ENCODE peak calls at places on chromosomes 6 and 20, in four cellular contexts. B is left lung; C is HL-60; Q is naive thymus-derived CD4-positive, alpha-beta T cell. U is an unnamed sample. For H3K27me3, the result is how much of the 10 kb centered on the place peaks cover.

GRCh38 chr20:18224968-18225568 is 63.3 kb upstream of the ZNF133 start:
- DNase-seq in B (no peak), C (no peak), Q (no peak), U (no peak)

GRCh38 chr6:16676978-16677377 is 84.3 kb downstream of the ATXN1 start:
- DNase-seq in B (no peak), C (no peak), Q (no peak), U (no peak)

GRCh38 chr20:14715400-14715799 is 378.0 kb upstream of the FLRT3 start:
- DNase-seq in B (no peak), C (no peak), Q (no peak), U (no peak)

GRCh38 chr6:65852369-65852852 is 145.4 kb upstream of the EYS start:
- DNase-seq in B (no peak), C (no peak), Q (no peak), U (no peak)

GRCh38 chr6:54232703-54233102 is 75.5 kb upstream of the TINAG start:
- DNase-seq in B (no peak), C (no peak), Q (no peak), U (no peak)

GRCh38 chr6:125747589-125748533 is 1.6 kb upstream of the HEY2 start:
- DNase-seq in B (peak), C (no peak), Q (peak), U (no peak)

GRCh38 chr6:157994126-157994795 is 12.6 kb downstream of the SYNJ2 start:
- DNase-seq in B (no peak), C (no peak), Q (no peak), U (no peak)

GRCh38 chr6:132357120-132357519 is 44.2 kb downstream of the MOXD1 start:
- DNase-seq in B (no peak), C (no peak), Q (no peak), U (no peak)

GRCh38 chr6:12605888-12606345 is 110.7 kb upstream of the PHACTR1 start:
- DNase-seq in B (no peak), C (no peak), Q (no peak), U (peak)

GRCh38 chr20:23586735-23587525 is 18.6 kb upstream of the CST9L start:
- DNase-seq in B (no peak), C (no peak), Q (no peak), U (no peak)

GRCh38 chr6:20915150-20915549 is 380.9 kb downstream of the CDKAL1 start:
- DNase-seq in B (no peak), C (no peak), Q (no peak), U (no peak)

GRCh38 chr6:45619211-45619760 is 241.6 kb upstream of the SUPT3H start:
- DNase-seq in B (no peak), C (no peak), Q (no peak), U (no peak)

GRCh38 chr6:166852484-166852975 is 103.8 kb downstream of the RNASET2 start:
- DNase-seq in B (no peak), C (no peak), Q (no peak), U (no peak)

GRCh38 chr6:136411453-136412354 is 122.1 kb upstream of the BCLAF1 start:
- DNase-seq in B (no peak), C (no peak), Q (no peak), U (no peak)

GRCh38 chr6:90186637-90187361 is 109.8 kb downstream of the BACH2 start:
- DNase-seq in B (no peak), C (no peak), Q (no peak), U (peak)

GRCh38 chr20:17957505-17958325 is 10.9 kb downstream of the SNX5 start:
- DNase-seq in B (no peak), C (no peak), Q (no peak), U (no peak)

GRCh38 chr6:56772737-56773184 is 130.1 kb upstream of the DST start:
- DNase-seq in B (no peak), C (no peak), Q (no peak), U (no peak)

GRCh38 chr6:135162678-135163439 is 18.2 kb upstream of the MYB start:
- DNase-seq in B (peak), C (no peak), Q (no peak), U (peak)

GRCh38 chr6:37099442-37099841 is 70.5 kb upstream of the PIM1 start:
- DNase-seq in B (no peak), C (peak), Q (no peak), U (no peak)

GRCh38 chr6:133705071-133705470 is 183.8 kb upstream of the TCF21 start:
- DNase-seq in B (no peak), C (no peak), Q (no peak), U (no peak)

GRCh38 chr6:33815854-33816253 is 12.1 kb upstream of the MLN start:
- DNase-seq in B (no peak), C (no peak), Q (no peak), U (peak)

GRCh38 chr6:45933855-45934254 is 81.8 kb downstream of the CLIC5 start:
- DNase-seq in B (no peak), C (no peak), Q (no peak), U (no peak)

GRCh38 chr6:36301085-36301658 is 31.3 kb downstream of the PNPLA1 start:
- DNase-seq in B (no peak), C (no peak), Q (no peak), U (no peak)

GRCh38 chr6:97925504-97925903 is 642.5 kb upstream of the MMS22L start:
- DNase-seq in B (no peak), C (no peak), Q (no peak), U (no peak)

GRCh38 chr6:12271997-12272396 is 18.2 kb upstream of the EDN1 start:
- DNase-seq in B (no peak), C (no peak), Q (no peak), U (no peak)

GRCh38 chr6:121482004-121482693 is 46.7 kb downstream of the GJA1 start:
- DNase-seq in B (no peak), C (no peak), Q (no peak), U (no peak)

GRCh38 chr20:12882832-12883506 is 125.8 kb upstream of the SPTLC3 start:
- DNase-seq in B (no peak), C (no peak), Q (no peak), U (no peak)

GRCh38 chr6:87407896-87408720 is at the start of gene CFAP206:
- DNase-seq in B (peak), C (peak), Q (peak), U (peak)

GRCh38 chr20:63377256-63378114 is 16.3 kb upstream of the CHRNA4 start:
- DNase-seq in B (peak), C (no peak), Q (no peak), U (no peak)

GRCh38 chr20:31845300-31845863 is at the start of gene FOXS1:
- DNase-seq in B (no peak), C (no peak), Q (no peak), U (no peak)

GRCh38 chr20:20519269-20519668 is 151.4 kb downstream of the INSM1 start:
- DNase-seq in B (no peak), C (no peak), Q (no peak), U (no peak)

GRCh38 chr6:158095031-158095430 is 73.0 kb downstream of the SERAC1 start:
- DNase-seq in B (no peak), C (peak), Q (no peak), U (no peak)

GRCh38 chr20:59005523-59006166 is 1.4 kb downstream of the CTSZ start:
- DNase-seq in B (no peak), C (no peak), Q (no peak), U (no peak)

GRCh38 chr6:24307881-24308280 is 50.0 kb downstream of the DCDC2 start:
- DNase-seq in B (no peak), C (no peak), Q (no peak), U (peak)

GRCh38 chr6:92446052-92446451 is 973.3 kb downstream of the EPHA7 start:
- DNase-seq in B (no peak), C (no peak), Q (no peak), U (no peak)

GRCh38 chr20:61643631-61644386 is 391.7 kb downstream of the CDH4 start:
- DNase-seq in B (no peak), C (no peak), Q (no peak), U (peak)

GRCh38 chr6:52162940-52163908 is 23.0 kb upstream of the IL17A start:
- DNase-seq in B (no peak), C (no peak), Q (no peak), U (peak)

GRCh38 chr6:154382707-154383106 is 26.1 kb upstream of the IPCEF1 start:
- DNase-seq in B (no peak), C (no peak), Q (no peak), U (no peak)

GRCh38 chr6:163815796-163816195 is 401.3 kb downstream of the QKI start:
- DNase-seq in B (no peak), C (no peak), Q (no peak), U (no peak)

GRCh38 chr20:22182148-22182547 is 402.2 kb downstream of the FOXA2 start:
- DNase-seq in B (no peak), C (no peak), Q (no peak), U (no peak)

GRCh38 chr20:9884666-9885065 is 45.8 kb upstream of the PAK5 start:
- DNase-seq in B (no peak), C (no peak), Q (no peak), U (peak)

GRCh38 chr20:9886227-9886626 is 47.4 kb upstream of the PAK5 start:
- DNase-seq in B (no peak), C (no peak), Q (no peak), U (no peak)

GRCh38 chr20:9889270-9889981 is 50.5 kb upstream of the PAK5 start:
- DNase-seq in B (no peak), C (no peak), Q (no peak), U (peak)

GRCh38 chr20:9878096-9878495 is 39.2 kb upstream of the PAK5 start:
- DNase-seq in B (no peak), C (no peak), Q (no peak), U (no peak)

DNA sequence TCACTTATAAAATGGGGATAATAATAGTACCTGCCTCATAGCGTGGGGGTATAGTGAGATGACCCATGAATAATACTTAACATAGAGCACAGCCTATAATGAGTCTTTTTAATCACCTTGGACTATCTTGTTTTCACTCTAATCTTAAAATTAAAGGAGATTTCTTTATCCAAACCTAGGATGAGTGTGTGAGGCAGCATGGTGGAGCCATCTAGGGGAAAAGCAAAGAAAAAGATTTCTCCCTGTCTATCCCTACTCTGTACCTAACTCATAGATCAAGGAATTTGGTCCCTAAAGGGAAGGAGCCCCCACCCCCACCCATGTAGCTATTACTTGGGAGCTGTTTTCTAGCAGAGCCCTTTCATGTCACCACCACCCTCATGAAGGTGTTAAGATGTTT is 45.2 kb upstream of the PAK5 start:
- DNase-seq in B (no peak), C (no peak), Q (no peak), U (peak)
- H3K4me3 ChIP-seq in B (no peak), C (no peak), Q (no peak), U (no peak)

GRCh38 chr6:159719287-159719686 is 8.0 kb upstream of the WTAP start:
- DNase-seq in B (no peak), C (no peak), Q (no peak), U (no peak)
- H3K27ac ChIP-seq in B (peak), C (no peak), Q (no peak), U (no peak)

DNA sequence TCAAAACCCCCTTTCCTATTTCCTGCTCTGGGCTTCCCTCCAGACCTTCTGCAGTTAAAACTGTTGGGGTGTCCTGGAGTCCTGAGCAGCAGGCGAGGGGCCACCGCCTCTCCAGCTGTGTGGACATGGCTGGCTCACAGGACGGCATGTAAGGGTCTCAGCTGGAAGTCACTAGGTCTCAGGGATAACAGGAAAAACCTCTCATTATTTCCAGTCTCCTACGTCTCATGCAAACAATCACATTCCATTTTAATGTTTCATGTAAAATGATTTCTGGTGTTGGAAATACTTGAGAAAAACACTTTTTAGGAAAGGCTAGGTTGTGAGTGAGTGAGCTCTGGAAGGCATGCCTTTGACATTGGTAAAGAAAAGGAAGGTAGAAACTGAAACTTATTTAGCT is 158.7 kb downstream of the SCML4 start:
- DNase-seq in B (no peak), C (no peak), Q (no peak), U (no peak)
- H3K27me3 ChIP-seq in B (under half), C (under half), Q (under half), U (under half)

GRCh38 chr6:146670161-146670560 is 71.4 kb downstream of the ADGB start:
- DNase-seq in B (no peak), C (no peak), Q (no peak), U (no peak)
- H3K4me3 ChIP-seq in B (no peak), C (no peak), Q (no peak), U (no peak)

DNA sequence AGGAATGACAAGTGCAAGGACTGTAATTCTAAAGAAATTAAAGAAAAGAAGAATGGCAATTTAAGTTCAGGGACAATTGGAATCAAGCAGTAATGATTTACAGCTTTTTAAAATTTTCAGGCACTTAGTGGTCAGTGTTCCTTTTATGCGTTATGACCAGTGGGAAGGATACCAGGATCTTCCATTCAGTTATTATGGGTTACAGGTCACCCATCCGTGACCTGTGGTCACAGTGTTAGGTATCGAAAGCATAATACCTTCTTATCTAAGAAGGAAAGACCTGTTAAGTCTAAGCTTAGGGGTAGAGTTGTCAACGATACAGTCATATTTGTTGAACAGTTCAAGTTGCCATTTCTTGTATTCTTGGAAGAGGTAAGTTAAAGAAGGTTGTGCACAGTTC is 253.8 kb downstream of the LAMA2 start:
- DNase-seq in B (no peak), C (no peak), Q (no peak), U (no peak)
- H3K27ac ChIP-seq in B (no peak), C (no peak), Q (no peak), U (no peak)

U was measured in A673.